ENCODE peak calls at places on chromosome 13, in seven cellular contexts. Q is substantia nigra; Y is cardiac muscle cell; A is breast epithelium; B is tibial nerve; V is CD4-positive, CD25-positive, alpha-beta regulatory T cell; H is uterus. C is an unnamed sample.

GRCh38 chr13:107587681-107588080 is 627.7 kb downstream of the LIG4 start:
- DNase-seq in Q (no peak), Y (no peak), A (no peak), B (no peak), V (no peak), H (no peak), C (no peak)

GRCh38 chr13:64130600-64130999 is 2715.0 kb upstream of the PCDH20 start:
- DNase-seq in Q (no peak), Y (peak), A (no peak), B (no peak), V (no peak), H (no peak), C (peak)

GRCh38 chr13:94656766-94657165 is 55.1 kb downstream of the GPR180 start:
- DNase-seq in Q (no peak), Y (peak), A (no peak), B (no peak), V (peak), H (no peak), C (no peak)

GRCh38 chr13:34265016-34265692 is 447.2 kb downstream of the RFC3 start:
- DNase-seq in Q (no peak), Y (no peak), A (no peak), B (no peak), V (no peak), H (no peak), C (no peak)

GRCh38 chr13:47110833-47111240 is 214.0 kb upstream of the HTR2A start:
- DNase-seq in Q (no peak), Y (no peak), A (no peak), B (no peak), V (no peak), H (no peak), C (no peak)

GRCh38 chr13:80499536-80500280 is 158.8 kb upstream of the SPRY2 start:
- DNase-seq in Q (no peak), Y (no peak), A (no peak), B (no peak), V (no peak), H (no peak), C (no peak)

GRCh38 chr13:104571161-104571889 is 1505.1 kb upstream of the SLC10A2 start:
- DNase-seq in Q (peak), Y (peak), A (peak), B (peak), V (no peak), H (peak), C (no peak)

GRCh38 chr13:19266979-19267378 is 85.4 kb upstream of the TUBA3C start:
- DNase-seq in Q (no peak), Y (no peak), A (no peak), B (no peak), V (no peak), H (no peak), C (no peak)

GRCh38 chr13:75258159-75258782 is 223.7 kb downstream of the TBC1D4 start:
- DNase-seq in Q (no peak), Y (peak), A (no peak), B (no peak), V (peak), H (no peak), C (no peak)

GRCh38 chr13:76887070-76887563 is 912 bp upstream of the KCTD12 start:
- DNase-seq in Q (no peak), Y (peak), A (no peak), B (no peak), V (no peak), H (peak), C (no peak)

DNA sequence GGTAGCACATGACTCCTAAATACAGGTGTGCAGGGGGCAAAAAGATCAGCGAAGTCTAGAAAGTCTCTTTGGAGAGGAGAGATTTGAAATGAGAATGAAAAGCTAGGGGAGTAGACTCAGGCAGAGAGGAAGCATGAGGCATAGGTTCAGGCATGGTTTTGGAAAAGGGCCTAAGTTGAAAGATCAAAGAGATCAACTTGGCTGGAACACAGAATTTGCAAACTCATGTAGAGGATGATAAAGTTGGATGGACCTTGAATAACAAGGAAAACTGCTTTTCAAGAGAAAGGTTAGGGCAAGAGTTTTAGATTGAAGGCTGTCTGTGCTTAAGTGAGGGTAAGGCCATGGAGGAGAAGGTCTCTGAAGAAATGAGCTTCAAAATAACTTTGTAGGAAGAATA is 47.4 kb upstream of the UBAC2 start:
- DNase-seq in Q (no peak), Y (peak), A (no peak), B (no peak), V (no peak), H (no peak), C (no peak)
- H3K27ac ChIP-seq in Q (no peak), Y (no peak), A (no peak), B (no peak), V (no peak), H (no peak), C (no peak)

DNA sequence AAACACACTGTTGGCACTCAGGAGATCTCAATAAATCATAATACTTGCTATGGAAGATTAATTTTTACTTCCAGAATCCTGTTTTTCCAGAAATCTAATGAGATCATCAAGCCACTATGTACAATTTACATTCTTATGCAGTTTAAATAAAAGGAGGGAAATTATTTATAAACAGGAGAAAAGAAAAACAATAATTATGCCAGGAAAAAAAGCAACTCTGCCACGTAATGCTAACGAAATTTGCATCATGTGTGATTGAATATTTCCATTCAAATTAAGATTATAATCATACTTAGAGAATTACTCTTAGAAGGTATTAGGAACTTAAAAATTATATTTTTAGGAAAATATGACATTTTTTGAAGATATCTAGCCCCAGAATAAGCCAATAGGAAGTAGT is 13.0 kb downstream of the FAM124A start:
- DNase-seq in Q (no peak), Y (no peak), A (no peak), B (no peak), V (no peak), H (no peak), C (no peak)
- H3K27ac ChIP-seq in Q (no peak), Y (no peak), A (no peak), B (no peak), V (no peak), H (no peak), C (no peak)

GRCh38 chr13:98332222-98332621 is 155.2 kb upstream of the RNF113B start:
- DNase-seq in Q (no peak), Y (no peak), A (no peak), B (no peak), V (no peak), H (no peak), C (no peak)

GRCh38 chr13:98332691-98333090 is 155.6 kb upstream of the RNF113B start:
- DNase-seq in Q (no peak), Y (no peak), A (no peak), B (no peak), V (no peak), H (no peak), C (no peak)

GRCh38 chr13:98335721-98336120 is 158.7 kb upstream of the RNF113B start:
- DNase-seq in Q (no peak), Y (no peak), A (no peak), B (no peak), V (no peak), H (no peak), C (no peak)

GRCh38 chr13:98334620-98335205 is 157.6 kb upstream of the RNF113B start:
- DNase-seq in Q (no peak), Y (no peak), A (no peak), B (no peak), V (no peak), H (no peak), C (no peak)

DNA sequence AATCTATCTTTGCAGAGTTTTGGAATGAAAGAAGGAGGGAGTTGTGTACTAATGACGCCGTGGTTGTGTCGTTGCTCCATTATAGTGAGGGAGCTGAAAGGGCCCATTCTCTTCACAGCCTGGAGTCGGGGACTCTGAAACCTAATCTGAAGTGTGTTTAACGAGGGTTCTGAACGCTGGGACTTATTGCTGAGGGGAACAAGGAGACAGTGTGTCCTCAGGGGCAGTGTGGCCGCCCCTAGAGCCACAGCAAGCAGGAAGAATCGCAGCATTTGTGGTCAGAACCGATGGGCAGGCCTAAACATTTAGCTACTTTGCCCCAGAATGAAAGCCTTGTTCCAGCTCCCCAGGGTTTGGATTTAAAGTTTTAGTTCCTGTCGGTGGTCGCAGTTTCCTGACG is 156.4 kb upstream of the RNF113B start:
- DNase-seq in Q (no peak), Y (no peak), A (no peak), B (no peak), V (no peak), H (no peak), C (peak)
- H3K27ac ChIP-seq in Q (no peak), Y (no peak), A (no peak), B (peak), V (no peak), H (no peak), C (no peak)

DNA sequence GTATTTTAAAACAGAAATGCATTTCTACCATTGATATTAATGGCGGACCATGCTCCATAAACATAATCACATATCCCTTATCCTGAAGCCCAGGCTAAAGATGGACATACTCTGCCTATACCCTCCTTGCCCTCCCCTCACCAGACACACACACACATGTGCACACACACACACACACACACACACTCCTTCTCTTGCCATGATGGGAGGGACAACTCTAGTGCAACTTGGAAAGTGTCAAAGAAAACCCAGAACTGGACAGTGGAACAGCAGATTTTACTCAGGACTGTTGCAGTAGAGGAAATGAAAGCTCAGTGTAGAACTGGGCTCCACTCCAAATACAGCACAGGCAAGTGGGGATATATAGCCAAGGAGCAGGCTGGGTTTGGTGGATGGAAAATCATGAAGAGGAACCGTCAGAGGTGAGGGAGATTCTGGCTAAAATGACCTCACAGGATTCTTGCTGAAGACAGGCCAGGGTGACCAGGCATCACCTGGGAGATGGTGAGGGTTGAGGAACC is 40.8 kb downstream of the TNFRSF19 start:
- DNase-seq in Q (no peak), Y (peak), A (no peak), B (no peak), V (no peak), H (no peak), C (no peak)
- H3K27ac ChIP-seq in Q (no peak), Y (no peak), A (no peak), B (peak), V (no peak), H (peak), C (no peak)

GRCh38 chr13:41352935-41353801 is 42.1 kb downstream of the NAA16 start:
- DNase-seq in Q (no peak), Y (peak), A (no peak), B (no peak), V (peak), H (no peak), C (no peak)

GRCh38 chr13:41354416-41354815 is 43.3 kb downstream of the NAA16 start:
- DNase-seq in Q (no peak), Y (no peak), A (no peak), B (no peak), V (no peak), H (no peak), C (no peak)

GRCh38 chr13:41361501-41361900 is 50.4 kb downstream of the NAA16 start:
- DNase-seq in Q (no peak), Y (no peak), A (no peak), B (no peak), V (no peak), H (no peak), C (no peak)

DNA sequence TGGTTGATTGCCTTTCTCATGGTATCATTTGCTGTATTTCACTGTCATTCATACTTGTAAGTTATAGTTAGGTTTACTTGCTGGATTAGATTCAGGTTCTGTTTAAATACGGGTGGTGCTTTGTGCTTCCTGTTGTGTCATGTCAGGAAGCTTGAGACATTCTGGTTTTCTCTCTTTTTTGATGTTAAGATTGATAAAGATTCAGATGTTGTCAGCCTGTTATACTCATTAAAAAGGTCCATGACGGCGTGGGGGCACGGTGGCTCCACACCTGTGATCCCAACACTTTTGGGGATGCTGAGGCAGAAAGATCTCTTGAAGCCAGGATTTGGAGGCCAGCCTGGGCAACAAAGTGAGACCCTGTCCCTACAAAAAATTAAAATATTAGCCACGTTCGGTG is 45.7 kb downstream of the NAA16 start:
- DNase-seq in Q (no peak), Y (no peak), A (no peak), B (no peak), V (peak), H (no peak), C (no peak)
- H3K27ac ChIP-seq in Q (no peak), Y (no peak), A (no peak), B (no peak), V (peak), H (no peak), C (no peak)

GRCh38 chr13:40626566-40626965 is 39.9 kb downstream of the FOXO1 start:
- DNase-seq in Q (no peak), Y (no peak), A (no peak), B (no peak), V (no peak), H (no peak), C (no peak)
- H3K27ac ChIP-seq in Q (no peak), Y (no peak), A (peak), B (peak), V (peak), H (peak), C (no peak)

DNA sequence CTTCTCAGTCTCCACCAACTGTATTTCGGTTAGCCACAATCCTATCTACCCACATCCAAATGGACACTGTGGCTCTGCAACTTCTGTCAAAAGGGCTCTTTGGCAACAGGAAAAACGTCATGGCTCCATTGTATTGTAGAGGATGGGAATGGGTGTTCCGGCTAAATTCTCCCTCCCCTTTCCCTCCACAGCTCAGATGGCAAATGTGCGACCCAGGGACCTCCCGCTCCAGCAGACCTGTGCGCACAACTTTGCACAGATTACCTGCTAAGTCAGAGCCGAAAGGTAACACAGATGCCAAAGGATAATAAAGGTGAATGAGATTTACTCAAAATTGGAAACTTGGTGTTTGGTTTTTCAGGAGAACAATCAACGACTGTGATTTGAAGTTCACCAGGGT is 948 bp upstream of the KL start:
- DNase-seq in Q (no peak), Y (no peak), A (no peak), B (no peak), V (no peak), H (no peak), C (no peak)
- H3K27ac ChIP-seq in Q (no peak), Y (no peak), A (peak), B (peak), V (no peak), H (peak), C (no peak)